ENCODE peak calls at places on chromosomes 2 and 18, in six cellular contexts. One of them, this sample, is unnamed.
A peak's percentile ranks its signal among the peaks of the same experiment; 100 is the strongest.

GRCh38 chr2:10654069-10654468 is 35.7 kb downstream of the NOL10 start:
- DNase-seq in NCI-H1092 treated with DMSO at 0.1 percent for 48 hours: no peak
- DNase-seq in Karpas-422: no peak
- DNase-seq in GM03348: peak; percentile 12
- DNase-seq in NCI-H2081: peak; percentile 67
- DNase-seq in cardiac muscle cell: no peak
- DNase-seq in this sample: no peak

GRCh38 chr18:6406075-6406909 is 8.4 kb downstream of the L3MBTL4 start:
- DNase-seq in NCI-H1092 treated with DMSO at 0.1 percent for 48 hours: no peak
- DNase-seq in Karpas-422: no peak
- DNase-seq in GM03348: peak; percentile 45
- DNase-seq in NCI-H2081: no peak
- DNase-seq in cardiac muscle cell: no peak
- DNase-seq in this sample: no peak

GRCh38 chr2:128274218-128274617 is 44.5 kb downstream of the HS6ST1 start:
- DNase-seq in NCI-H1092 treated with DMSO at 0.1 percent for 48 hours: no peak
- DNase-seq in Karpas-422: no peak
- DNase-seq in GM03348: no peak
- DNase-seq in NCI-H2081: no peak
- DNase-seq in cardiac muscle cell: no peak
- DNase-seq in this sample: no peak

GRCh38 chr18:79705272-79705671 is 25.7 kb downstream of the CTDP1 start:
- DNase-seq in NCI-H1092 treated with DMSO at 0.1 percent for 48 hours: no peak
- DNase-seq in Karpas-422: no peak
- DNase-seq in GM03348: no peak
- DNase-seq in NCI-H2081: no peak
- DNase-seq in cardiac muscle cell: no peak
- DNase-seq in this sample: no peak

GRCh38 chr2:236982693-236983092 is 103.0 kb upstream of the COPS8 start:
- DNase-seq in NCI-H1092 treated with DMSO at 0.1 percent for 48 hours: no peak
- DNase-seq in Karpas-422: no peak
- DNase-seq in GM03348: no peak
- DNase-seq in NCI-H2081: no peak
- DNase-seq in cardiac muscle cell: no peak
- DNase-seq in this sample: no peak

GRCh38 chr2:9074930-9075329 is 71.4 kb upstream of the MBOAT2 start:
- DNase-seq in NCI-H1092 treated with DMSO at 0.1 percent for 48 hours: no peak
- DNase-seq in Karpas-422: no peak
- DNase-seq in GM03348: no peak
- DNase-seq in NCI-H2081: peak; percentile 60
- DNase-seq in cardiac muscle cell: no peak
- DNase-seq in this sample: peak; percentile 8

GRCh38 chr2:29698216-29698615 is 223.2 kb downstream of the ALK start:
- DNase-seq in NCI-H1092 treated with DMSO at 0.1 percent for 48 hours: no peak
- DNase-seq in Karpas-422: no peak
- DNase-seq in GM03348: no peak
- DNase-seq in NCI-H2081: no peak
- DNase-seq in cardiac muscle cell: no peak
- DNase-seq in this sample: no peak

GRCh38 chr18:50163505-50163904 is 31.4 kb downstream of the MYO5B start:
- DNase-seq in NCI-H1092 treated with DMSO at 0.1 percent for 48 hours: no peak
- DNase-seq in Karpas-422: no peak
- DNase-seq in GM03348: no peak
- DNase-seq in NCI-H2081: peak; percentile 17
- DNase-seq in cardiac muscle cell: no peak
- DNase-seq in this sample: no peak

GRCh38 chr2:205858781-205859478 is 176.6 kb downstream of the NRP2 start:
- DNase-seq in NCI-H1092 treated with DMSO at 0.1 percent for 48 hours: no peak
- DNase-seq in Karpas-422: no peak
- DNase-seq in GM03348: peak; percentile 75
- DNase-seq in NCI-H2081: no peak
- DNase-seq in cardiac muscle cell: no peak
- DNase-seq in this sample: no peak

GRCh38 chr2:158624961-158625360 is 168.2 kb downstream of the PKP4 start:
- DNase-seq in NCI-H1092 treated with DMSO at 0.1 percent for 48 hours: no peak
- DNase-seq in Karpas-422: no peak
- DNase-seq in GM03348: no peak
- DNase-seq in NCI-H2081: no peak
- DNase-seq in cardiac muscle cell: no peak
- DNase-seq in this sample: no peak

GRCh38 chr2:23513245-23513880 is 128.4 kb downstream of the KLHL29 start:
- DNase-seq in NCI-H1092 treated with DMSO at 0.1 percent for 48 hours: no peak
- DNase-seq in Karpas-422: no peak
- DNase-seq in GM03348: no peak
- DNase-seq in NCI-H2081: no peak
- DNase-seq in cardiac muscle cell: no peak
- DNase-seq in this sample: no peak

GRCh38 chr2:178924817-178925216 is 117.6 kb upstream of the TTN start:
- DNase-seq in NCI-H1092 treated with DMSO at 0.1 percent for 48 hours: no peak
- DNase-seq in Karpas-422: no peak
- DNase-seq in GM03348: no peak
- DNase-seq in NCI-H2081: no peak
- DNase-seq in cardiac muscle cell: no peak
- DNase-seq in this sample: no peak

GRCh38 chr2:101823347-101823791 is 125.9 kb downstream of the MAP4K4 start:
- DNase-seq in NCI-H1092 treated with DMSO at 0.1 percent for 48 hours: no peak
- DNase-seq in Karpas-422: peak; percentile 70
- DNase-seq in GM03348: no peak
- DNase-seq in NCI-H2081: peak; percentile 18
- DNase-seq in cardiac muscle cell: peak; percentile 73
- DNase-seq in this sample: peak; percentile 42

GRCh38 chr2:86627550-86627949 is 3.9 kb upstream of the RNF103 start:
- DNase-seq in NCI-H1092 treated with DMSO at 0.1 percent for 48 hours: no peak
- DNase-seq in Karpas-422: no peak
- DNase-seq in GM03348: no peak
- DNase-seq in NCI-H2081: no peak
- DNase-seq in cardiac muscle cell: no peak
- DNase-seq in this sample: no peak

GRCh38 chr2:232076736-232077135 is 115.2 kb downstream of the DIS3L2 start:
- DNase-seq in NCI-H1092 treated with DMSO at 0.1 percent for 48 hours: no peak
- DNase-seq in Karpas-422: no peak
- DNase-seq in GM03348: no peak
- DNase-seq in NCI-H2081: no peak
- DNase-seq in cardiac muscle cell: no peak
- DNase-seq in this sample: no peak

GRCh38 chr2:148756292-148756975 is 111.9 kb downstream of the EPC2 start:
- DNase-seq in NCI-H1092 treated with DMSO at 0.1 percent for 48 hours: no peak
- DNase-seq in Karpas-422: no peak
- DNase-seq in GM03348: peak; percentile 6
- DNase-seq in NCI-H2081: no peak
- DNase-seq in cardiac muscle cell: no peak
- DNase-seq in this sample: no peak

GRCh38 chr2:144495227-144495933 is 24.5 kb downstream of the ZEB2 start:
- DNase-seq in NCI-H1092 treated with DMSO at 0.1 percent for 48 hours: no peak
- DNase-seq in Karpas-422: no peak
- DNase-seq in GM03348: no peak
- DNase-seq in NCI-H2081: no peak
- DNase-seq in cardiac muscle cell: no peak
- DNase-seq in this sample: no peak

GRCh38 chr2:15625344-15626036 is 33.8 kb downstream of the DDX1 start:
- DNase-seq in NCI-H1092 treated with DMSO at 0.1 percent for 48 hours: no peak
- DNase-seq in Karpas-422: no peak
- DNase-seq in GM03348: no peak
- DNase-seq in NCI-H2081: no peak
- DNase-seq in cardiac muscle cell: no peak
- DNase-seq in this sample: no peak

GRCh38 chr2:161412346-161412745 is 3.8 kb upstream of the TBR1 start:
- DNase-seq in NCI-H1092 treated with DMSO at 0.1 percent for 48 hours: no peak
- DNase-seq in Karpas-422: no peak
- DNase-seq in GM03348: no peak
- DNase-seq in NCI-H2081: no peak
- DNase-seq in cardiac muscle cell: no peak
- DNase-seq in this sample: no peak

This sample was measured in NT2/D1.